ENCODE peak calls at places on chromosome 2, in ten cellular contexts. One of them, this sample, is unnamed. For H3K27me3, the result is how much of the 10 kb centered on the place peaks cover.

GRCh38 chr2:145601306-145601925 is 1081.5 kb upstream of the ZEB2 start:
- DNase-seq in left lung: no peak
- DNase-seq in CD8-positive, alpha-beta T cell: no peak
- DNase-seq in AG04450: no peak
- DNase-seq in neural progenitor cell: no peak
- DNase-seq in lung: no peak
- DNase-seq in endothelial cell of umbilical vein: no peak
- DNase-seq in SK-N-SH: no peak
- DNase-seq in IMR-90: peak
- DNase-seq in MM.1S: no peak
- DNase-seq in this sample: no peak

GRCh38 chr2:206218792-206219509 is 55.5 kb upstream of the ZDBF2 start:
- DNase-seq in IMR-90: no peak
- DNase-seq in AG04450: no peak
- DNase-seq in SK-N-SH: no peak
- DNase-seq in endothelial cell of umbilical vein: no peak
- DNase-seq in neural progenitor cell: no peak
- DNase-seq in lung: no peak
- DNase-seq in MM.1S: peak
- DNase-seq in CD8-positive, alpha-beta T cell: no peak
- DNase-seq in left lung: no peak
- DNase-seq in this sample: no peak

GRCh38 chr2:200084036-200084435 is 128.7 kb downstream of the MAIP1 start:
- DNase-seq in endothelial cell of umbilical vein: no peak
- DNase-seq in CD8-positive, alpha-beta T cell: no peak
- DNase-seq in left lung: no peak
- DNase-seq in SK-N-SH: no peak
- DNase-seq in MM.1S: no peak
- DNase-seq in neural progenitor cell: no peak
- DNase-seq in IMR-90: no peak
- DNase-seq in AG04450: no peak
- DNase-seq in lung: no peak
- DNase-seq in this sample: no peak

GRCh38 chr2:158740591-158740990 is 54.5 kb upstream of the DAPL1 start:
- DNase-seq in AG04450: peak
- DNase-seq in endothelial cell of umbilical vein: no peak
- DNase-seq in left lung: no peak
- DNase-seq in CD8-positive, alpha-beta T cell: no peak
- DNase-seq in MM.1S: no peak
- DNase-seq in neural progenitor cell: no peak
- DNase-seq in SK-N-SH: no peak
- DNase-seq in IMR-90: peak
- DNase-seq in lung: no peak
- DNase-seq in this sample: no peak

GRCh38 chr2:30349691-30350090 is 97.4 kb upstream of the LCLAT1 start:
- DNase-seq in MM.1S: no peak
- DNase-seq in neural progenitor cell: no peak
- DNase-seq in left lung: no peak
- DNase-seq in AG04450: no peak
- DNase-seq in CD8-positive, alpha-beta T cell: no peak
- DNase-seq in IMR-90: no peak
- DNase-seq in endothelial cell of umbilical vein: no peak
- DNase-seq in SK-N-SH: no peak
- DNase-seq in lung: no peak
- DNase-seq in this sample: no peak

GRCh38 chr2:40244251-40245010 is 207.5 kb downstream of the SLC8A1 start:
- DNase-seq in left lung: peak
- DNase-seq in endothelial cell of umbilical vein: peak
- DNase-seq in SK-N-SH: peak
- DNase-seq in CD8-positive, alpha-beta T cell: no peak
- DNase-seq in MM.1S: peak
- DNase-seq in IMR-90: peak
- DNase-seq in lung: peak
- DNase-seq in neural progenitor cell: peak
- DNase-seq in AG04450: no peak
- DNase-seq in this sample: peak

GRCh38 chr2:23680951-23681350 is 246.0 kb downstream of the ATAD2B start:
- DNase-seq in IMR-90: no peak
- DNase-seq in endothelial cell of umbilical vein: no peak
- DNase-seq in AG04450: no peak
- DNase-seq in SK-N-SH: no peak
- DNase-seq in MM.1S: no peak
- DNase-seq in left lung: no peak
- DNase-seq in CD8-positive, alpha-beta T cell: no peak
- DNase-seq in lung: no peak
- DNase-seq in neural progenitor cell: no peak
- DNase-seq in this sample: no peak

GRCh38 chr2:161130354-161130753 is 29.9 kb upstream of the TANK start:
- DNase-seq in IMR-90: no peak
- DNase-seq in MM.1S: no peak
- DNase-seq in left lung: no peak
- DNase-seq in CD8-positive, alpha-beta T cell: no peak
- DNase-seq in SK-N-SH: no peak
- DNase-seq in endothelial cell of umbilical vein: no peak
- DNase-seq in AG04450: no peak
- DNase-seq in lung: no peak
- DNase-seq in neural progenitor cell: no peak
- DNase-seq in this sample: no peak

GRCh38 chr2:12534646-12535263 is 182.0 kb upstream of the TRIB2 start:
- DNase-seq in CD8-positive, alpha-beta T cell: no peak
- DNase-seq in AG04450: peak
- DNase-seq in MM.1S: no peak
- DNase-seq in left lung: no peak
- DNase-seq in lung: no peak
- DNase-seq in SK-N-SH: no peak
- DNase-seq in endothelial cell of umbilical vein: no peak
- DNase-seq in neural progenitor cell: peak
- DNase-seq in IMR-90: peak
- DNase-seq in this sample: no peak

GRCh38 chr2:177242136-177242987 is 22.2 kb downstream of the NFE2L2 start:
- DNase-seq in CD8-positive, alpha-beta T cell: no peak
- DNase-seq in MM.1S: no peak
- DNase-seq in AG04450: peak
- DNase-seq in endothelial cell of umbilical vein: peak
- DNase-seq in IMR-90: peak
- DNase-seq in SK-N-SH: peak
- DNase-seq in neural progenitor cell: no peak
- DNase-seq in lung: no peak
- DNase-seq in left lung: no peak
- DNase-seq in this sample: no peak

GRCh38 chr2:75560768-75561565 is at the start of gene EVA1A:
- DNase-seq in IMR-90: peak
- DNase-seq in lung: peak
- DNase-seq in SK-N-SH: peak
- DNase-seq in endothelial cell of umbilical vein: peak
- DNase-seq in MM.1S: peak
- DNase-seq in AG04450: peak
- DNase-seq in left lung: peak
- DNase-seq in neural progenitor cell: peak
- DNase-seq in CD8-positive, alpha-beta T cell: no peak
- DNase-seq in this sample: peak

GRCh38 chr2:529425-529824 is 147.8 kb downstream of the TMEM18 start:
- DNase-seq in endothelial cell of umbilical vein: no peak
- DNase-seq in IMR-90: peak
- DNase-seq in MM.1S: no peak
- DNase-seq in neural progenitor cell: peak
- DNase-seq in lung: no peak
- DNase-seq in AG04450: no peak
- DNase-seq in left lung: no peak
- DNase-seq in CD8-positive, alpha-beta T cell: no peak
- DNase-seq in SK-N-SH: peak
- DNase-seq in this sample: no peak
- TF ChIP-seq CTCF in endothelial cell of umbilical vein: no peak
- TF ChIP-seq CTCF in IMR-90: no peak
- TF ChIP-seq CTCF in MM.1S: peak
- TF ChIP-seq CTCF in neural progenitor cell: peak
- TF ChIP-seq CTCF in lung: no peak
- TF ChIP-seq CTCF in AG04450: no peak
- TF ChIP-seq CTCF in left lung: no peak
- TF ChIP-seq CTCF in CD8-positive, alpha-beta T cell: peak
- TF ChIP-seq CTCF in SK-N-SH: peak
- TF ChIP-seq CTCF in this sample: no peak

GRCh38 chr2:219493086-219493485 is 5.6 kb upstream of the GMPPA start:
- DNase-seq in CD8-positive, alpha-beta T cell: no peak
- DNase-seq in endothelial cell of umbilical vein: no peak
- DNase-seq in IMR-90: no peak
- DNase-seq in lung: no peak
- DNase-seq in SK-N-SH: no peak
- DNase-seq in neural progenitor cell: no peak
- DNase-seq in MM.1S: no peak
- DNase-seq in left lung: no peak
- DNase-seq in AG04450: no peak
- DNase-seq in this sample: no peak
- H3K27me3 ChIP-seq in CD8-positive, alpha-beta T cell: under half
- H3K27me3 ChIP-seq in endothelial cell of umbilical vein: under half
- H3K27me3 ChIP-seq in IMR-90: under half
- H3K27me3 ChIP-seq in lung: under half
- H3K27me3 ChIP-seq in SK-N-SH: under half
- H3K27me3 ChIP-seq in neural progenitor cell: half or more
- H3K27me3 ChIP-seq in MM.1S: half or more
- H3K27me3 ChIP-seq in left lung: half or more
- H3K27me3 ChIP-seq in AG04450: under half
- H3K27me3 ChIP-seq in this sample: under half

GRCh38 chr2:111995148-111995547 is 59.9 kb upstream of the TMEM87B start:
- DNase-seq in MM.1S: no peak
- DNase-seq in SK-N-SH: no peak
- DNase-seq in left lung: no peak
- DNase-seq in neural progenitor cell: no peak
- DNase-seq in IMR-90: no peak
- DNase-seq in endothelial cell of umbilical vein: no peak
- DNase-seq in AG04450: no peak
- DNase-seq in lung: no peak
- DNase-seq in CD8-positive, alpha-beta T cell: no peak
- DNase-seq in this sample: no peak

GRCh38 chr2:111994042-111994441 is 61.0 kb upstream of the TMEM87B start:
- DNase-seq in lung: no peak
- DNase-seq in IMR-90: no peak
- DNase-seq in left lung: no peak
- DNase-seq in MM.1S: no peak
- DNase-seq in endothelial cell of umbilical vein: no peak
- DNase-seq in CD8-positive, alpha-beta T cell: no peak
- DNase-seq in SK-N-SH: no peak
- DNase-seq in neural progenitor cell: no peak
- DNase-seq in AG04450: no peak
- DNase-seq in this sample: no peak

GRCh38 chr2:111990856-111991255 is 64.2 kb upstream of the TMEM87B start:
- DNase-seq in IMR-90: peak
- DNase-seq in SK-N-SH: no peak
- DNase-seq in neural progenitor cell: no peak
- DNase-seq in left lung: no peak
- DNase-seq in MM.1S: no peak
- DNase-seq in AG04450: no peak
- DNase-seq in lung: no peak
- DNase-seq in endothelial cell of umbilical vein: no peak
- DNase-seq in CD8-positive, alpha-beta T cell: no peak
- DNase-seq in this sample: no peak

GRCh38 chr2:111986116-111986900 is 68.8 kb upstream of the TMEM87B start:
- DNase-seq in left lung: no peak
- DNase-seq in endothelial cell of umbilical vein: no peak
- DNase-seq in IMR-90: peak
- DNase-seq in CD8-positive, alpha-beta T cell: no peak
- DNase-seq in SK-N-SH: no peak
- DNase-seq in AG04450: no peak
- DNase-seq in MM.1S: no peak
- DNase-seq in lung: no peak
- DNase-seq in neural progenitor cell: peak
- DNase-seq in this sample: no peak

DNA sequence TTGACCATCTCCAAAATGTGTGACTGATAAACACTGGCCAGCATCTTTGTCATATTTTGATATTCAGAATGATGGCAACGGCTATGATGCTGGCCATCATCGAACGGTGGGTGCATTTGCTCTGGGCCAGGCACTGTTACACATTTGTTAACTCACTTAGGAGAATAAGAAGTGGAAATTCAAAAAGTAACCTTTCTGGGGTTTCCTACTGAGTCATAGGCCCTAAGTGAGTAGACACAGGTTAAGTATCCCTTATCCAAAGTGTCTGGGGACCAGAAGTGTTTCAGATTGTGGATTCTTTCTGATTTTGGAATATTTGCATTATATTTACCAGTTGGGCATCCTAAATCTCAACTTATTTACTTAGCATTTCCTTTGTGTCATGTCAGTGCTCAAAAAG is 64.7 kb upstream of the TMEM87B start:
- DNase-seq in endothelial cell of umbilical vein: no peak
- DNase-seq in left lung: no peak
- DNase-seq in IMR-90: no peak
- DNase-seq in SK-N-SH: no peak
- DNase-seq in lung: no peak
- DNase-seq in AG04450: no peak
- DNase-seq in neural progenitor cell: no peak
- DNase-seq in CD8-positive, alpha-beta T cell: no peak
- DNase-seq in MM.1S: no peak
- DNase-seq in this sample: no peak
- TF ChIP-seq CTCF in endothelial cell of umbilical vein: no peak
- TF ChIP-seq CTCF in left lung: no peak
- TF ChIP-seq CTCF in IMR-90: no peak
- TF ChIP-seq CTCF in SK-N-SH: no peak
- TF ChIP-seq CTCF in lung: no peak
- TF ChIP-seq CTCF in AG04450: no peak
- TF ChIP-seq CTCF in neural progenitor cell: no peak
- TF ChIP-seq CTCF in CD8-positive, alpha-beta T cell: no peak
- TF ChIP-seq CTCF in MM.1S: no peak
- TF ChIP-seq CTCF in this sample: no peak

GRCh38 chr2:71468279-71469015 is 15.1 kb downstream of the DYSF start:
- DNase-seq in neural progenitor cell: no peak
- DNase-seq in endothelial cell of umbilical vein: no peak
- DNase-seq in SK-N-SH: no peak
- DNase-seq in left lung: no peak
- DNase-seq in MM.1S: no peak
- DNase-seq in IMR-90: no peak
- DNase-seq in lung: no peak
- DNase-seq in AG04450: no peak
- DNase-seq in CD8-positive, alpha-beta T cell: no peak
- DNase-seq in this sample: no peak

GRCh38 chr2:71467180-71467815 is 13.9 kb downstream of the DYSF start:
- DNase-seq in AG04450: no peak
- DNase-seq in left lung: no peak
- DNase-seq in lung: no peak
- DNase-seq in SK-N-SH: no peak
- DNase-seq in CD8-positive, alpha-beta T cell: no peak
- DNase-seq in IMR-90: no peak
- DNase-seq in neural progenitor cell: no peak
- DNase-seq in endothelial cell of umbilical vein: peak
- DNase-seq in MM.1S: no peak
- DNase-seq in this sample: no peak

GRCh38 chr2:71465356-71465755 is 12.0 kb downstream of the DYSF start:
- DNase-seq in MM.1S: no peak
- DNase-seq in endothelial cell of umbilical vein: no peak
- DNase-seq in IMR-90: no peak
- DNase-seq in neural progenitor cell: no peak
- DNase-seq in CD8-positive, alpha-beta T cell: no peak
- DNase-seq in AG04450: no peak
- DNase-seq in lung: no peak
- DNase-seq in left lung: no peak
- DNase-seq in SK-N-SH: no peak
- DNase-seq in this sample: no peak

GRCh38 chr2:71465961-71466300 is 12.6 kb downstream of the DYSF start:
- DNase-seq in lung: no peak
- DNase-seq in CD8-positive, alpha-beta T cell: no peak
- DNase-seq in IMR-90: no peak
- DNase-seq in AG04450: no peak
- DNase-seq in neural progenitor cell: no peak
- DNase-seq in left lung: no peak
- DNase-seq in endothelial cell of umbilical vein: no peak
- DNase-seq in SK-N-SH: peak
- DNase-seq in MM.1S: no peak
- DNase-seq in this sample: no peak

GRCh38 chr2:71466301-71467179 is 13.2 kb downstream of the DYSF start:
- DNase-seq in lung: no peak
- DNase-seq in left lung: peak
- DNase-seq in MM.1S: no peak
- DNase-seq in neural progenitor cell: peak
- DNase-seq in IMR-90: no peak
- DNase-seq in AG04450: no peak
- DNase-seq in CD8-positive, alpha-beta T cell: no peak
- DNase-seq in SK-N-SH: peak
- DNase-seq in endothelial cell of umbilical vein: peak
- DNase-seq in this sample: peak
- H3K27me3 ChIP-seq in lung: under half
- H3K27me3 ChIP-seq in left lung: half or more
- H3K27me3 ChIP-seq in MM.1S: half or more
- H3K27me3 ChIP-seq in neural progenitor cell: half or more
- H3K27me3 ChIP-seq in IMR-90: half or more
- H3K27me3 ChIP-seq in AG04450: half or more
- H3K27me3 ChIP-seq in CD8-positive, alpha-beta T cell: under half
- H3K27me3 ChIP-seq in SK-N-SH: under half
- H3K27me3 ChIP-seq in endothelial cell of umbilical vein: under half
- H3K27me3 ChIP-seq in this sample: under half